ENCODE peak calls at places on chromosomes 4 and X, in four cellular contexts. K, S, E and C are unnamed samples.
A peak's percentile ranks its signal among the peaks of the same experiment; 100 is the strongest.

GRCh38 chr4:93319011-93319410 is 509.5 kb upstream of the ATOH1 start:
- DNase-seq in K (no peak), S (no peak), E (no peak), C (no peak)

GRCh38 chrX:129637217-129638109 is 17.3 kb downstream of the APLN start:
- DNase-seq in K (peak; percentile 41), S (peak; percentile 83), E (peak; percentile 27), C (peak; percentile 57)

GRCh38 chrX:23802431-23802830 is 19.5 kb downstream of the SAT1 start:
- DNase-seq in K (no peak), S (no peak), E (no peak), C (no peak)

GRCh38 chr4:80539190-80539589 is 203.7 kb downstream of the CFAP299 start:
- DNase-seq in K (no peak), S (no peak), E (no peak), C (no peak)

GRCh38 chrX:106672527-106672926 is 54.0 kb upstream of the RNF128 start:
- DNase-seq in K (no peak), S (no peak), E (no peak), C (no peak)

GRCh38 chr4:186190456-186191265 is 706 bp upstream of the CYP4V2 start:
- DNase-seq in K (peak; percentile 59), S (no peak), E (peak; percentile 63), C (no peak)

GRCh38 chr4:5051692-5052423 is 578 bp downstream of the STK32B start:
- DNase-seq in K (peak; percentile 55), S (peak; percentile 9), E (no peak), C (no peak)

GRCh38 chrX:75230296-75230695 is 43.6 kb upstream of the UPRT start:
- DNase-seq in K (no peak), S (no peak), E (no peak), C (no peak)

GRCh38 chr4:64582492-64582891 is 173.2 kb upstream of the TECRL start:
- DNase-seq in K (no peak), S (no peak), E (no peak), C (no peak)

GRCh38 chr4:51894246-51894645 is 51.3 kb downstream of the DCUN1D4 start:
- DNase-seq in K (peak; percentile 13), S (no peak), E (no peak), C (no peak)